ENCODE peak calls at places on chromosome 21, in nine cellular contexts. V is heart right ventricle, O is bronchial epithelial cell, G is fibroblast of lung, L is breast epithelium, K is sigmoid colon, I is lower lobe of right lung, T is cardiac muscle cell, A is tibial artery. C is an unnamed sample. For H3K27me3, the result is how much of the 10 kb centered on the place peaks cover.

GRCh38 chr21:31630062-31630711 is 29.3 kb upstream of the SOD1 start:
- DNase-seq in T (peak), K (no peak), G (peak), A (no peak), O (peak), I (no peak), V (no peak), L (peak), C (peak)

GRCh38 chr21:15445327-15445726 is 284.5 kb upstream of the USP25 start:
- DNase-seq in O (no peak), L (no peak), T (no peak), K (no peak), I (no peak), V (no peak), G (no peak), A (no peak), C (no peak)

GRCh38 chr21:19256934-19257660 is 853.5 kb upstream of the TMPRSS15 start:
- DNase-seq in T (no peak), G (no peak), A (no peak), O (no peak), V (peak), L (no peak), I (no peak), K (no peak), C (no peak)

GRCh38 chr21:31255846-31256395 is 88.1 kb downstream of the TIAM1 start:
- DNase-seq in A (no peak), O (no peak), V (no peak), T (no peak), G (no peak), I (no peak), L (no peak), K (no peak), C (no peak)

GRCh38 chr21:14993072-14993471 is 71.7 kb downstream of the NRIP1 start:
- DNase-seq in L (no peak), A (no peak), I (no peak), G (no peak), T (no peak), O (no peak), V (no peak), K (no peak), C (no peak)

GRCh38 chr21:29829514-29830255 is 110.1 kb downstream of the GRIK1 start:
- DNase-seq in V (no peak), O (peak), L (no peak), K (no peak), T (no peak), A (no peak), G (peak), I (no peak), C (no peak)

GRCh38 chr21:14987370-14988170 is 77.2 kb downstream of the NRIP1 start:
- DNase-seq in G (no peak), L (no peak), T (no peak), I (no peak), K (no peak), O (no peak), A (no peak), V (no peak), C (no peak)

GRCh38 chr21:45863751-45864150 is 117.8 kb upstream of the COL6A1 start:
- DNase-seq in K (no peak), T (no peak), A (no peak), O (no peak), G (no peak), I (no peak), L (no peak), V (no peak), C (no peak)

GRCh38 chr21:46155514-46156377 is at the start of gene FTCD:
- DNase-seq in G (no peak), K (peak), L (no peak), T (no peak), I (peak), O (no peak), A (peak), V (no peak), C (no peak)

GRCh38 chr21:20459838-20460237 is 538.4 kb upstream of the NCAM2 start:
- DNase-seq in L (no peak), A (no peak), G (no peak), K (no peak), I (no peak), T (no peak), O (no peak), V (no peak), C (no peak)

GRCh38 chr21:14251336-14251735 is 35.4 kb downstream of the RBM11 start:
- DNase-seq in I (no peak), O (no peak), K (no peak), L (no peak), V (no peak), G (no peak), A (no peak), T (no peak), C (no peak)

GRCh38 chr21:45549670-45550463 is 7.6 kb upstream of the SLC19A1 start:
- DNase-seq in K (peak), T (no peak), L (no peak), O (no peak), A (peak), G (no peak), V (no peak), I (peak), C (no peak)

GRCh38 chr21:29271927-29272333 is 26.8 kb upstream of the BACH1 start:
- DNase-seq in I (no peak), L (no peak), V (no peak), K (no peak), T (no peak), G (peak), O (no peak), A (no peak), C (no peak)

GRCh38 chr21:24436236-24436635 is 1171.0 kb downstream of the MRPL39 start:
- DNase-seq in A (no peak), V (no peak), G (no peak), O (no peak), I (no peak), T (no peak), L (peak), K (no peak), C (peak)

GRCh38 chr21:37914211-37914900 is 1.9 kb downstream of the KCNJ6 start:
- DNase-seq in K (no peak), I (peak), G (peak), L (no peak), O (no peak), A (no peak), T (peak), V (no peak), C (no peak)

GRCh38 chr21:31873696-31874599 is 1.1 kb downstream of the HUNK start:
- DNase-seq in L (no peak), G (no peak), T (peak), I (peak), K (peak), A (no peak), O (no peak), V (no peak), C (peak)

GRCh38 chr21:31855180-31855579 is 17.6 kb upstream of the HUNK start:
- DNase-seq in A (no peak), K (no peak), T (no peak), O (no peak), L (no peak), V (no peak), G (no peak), I (no peak), C (no peak)

GRCh38 chr21:17929514-17929913 is 110.4 kb upstream of the C21orf91 start:
- DNase-seq in L (no peak), T (no peak), V (no peak), O (no peak), I (no peak), G (no peak), K (no peak), A (no peak), C (no peak)

GRCh38 chr21:17925000-17925610 is 105.9 kb upstream of the C21orf91 start:
- DNase-seq in K (no peak), G (peak), L (no peak), V (peak), A (no peak), O (peak), I (no peak), T (peak), C (peak)

GRCh38 chr21:17930102-17930501 is 110.9 kb upstream of the C21orf91 start:
- DNase-seq in L (no peak), I (no peak), A (no peak), G (no peak), V (no peak), T (no peak), K (no peak), O (no peak), C (no peak)

GRCh38 chr21:17921579-17922530 is 102.7 kb upstream of the C21orf91 start:
- DNase-seq in G (peak), L (no peak), I (no peak), T (peak), O (peak), K (no peak), A (no peak), V (peak), C (peak)

DNA sequence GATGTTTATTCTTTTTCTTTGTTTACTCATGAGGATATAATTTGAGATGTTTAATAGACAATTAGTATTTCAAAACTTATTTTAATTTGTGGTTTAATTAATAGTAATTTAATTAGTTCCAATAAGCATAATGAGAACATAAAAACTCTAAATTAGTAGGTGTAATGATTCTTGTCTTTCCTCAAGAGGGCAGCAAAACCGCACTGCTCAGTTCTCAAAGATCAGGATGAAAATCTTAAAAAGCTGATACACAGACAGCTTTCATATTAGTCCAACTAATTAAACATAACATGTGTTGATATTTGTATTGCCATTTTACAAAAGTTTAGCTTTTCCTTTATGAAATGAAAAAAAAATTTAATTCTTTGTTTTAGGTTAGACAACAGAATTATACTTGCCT is 106.7 kb upstream of the C21orf91 start:
- DNase-seq in O (peak), A (no peak), T (peak), V (peak), K (no peak), I (no peak), L (no peak), G (peak), C (no peak)
- TF ChIP-seq CTCF in O (peak), A (peak), T (peak), V (peak), K (no peak), I (peak), L (no peak), G (peak), C (peak)

DNA sequence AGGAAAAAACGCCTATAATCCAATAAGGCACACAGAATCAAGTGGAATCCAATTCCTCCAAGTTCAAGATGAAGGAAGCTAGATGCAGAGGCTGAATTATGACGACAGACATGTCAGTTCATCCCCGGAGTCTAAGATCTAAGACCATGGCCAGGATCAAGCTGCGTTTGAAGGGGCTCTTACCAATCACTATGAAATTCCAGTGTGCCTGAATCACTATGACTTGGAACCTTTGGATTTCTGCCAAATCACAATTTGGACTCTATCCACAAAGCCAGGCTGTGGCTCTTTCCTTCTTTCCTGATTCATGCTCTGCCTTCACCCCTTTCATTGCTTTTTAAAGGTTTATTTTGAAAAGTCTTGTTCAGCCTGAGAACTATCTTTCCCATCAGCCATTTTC is 17.1 kb downstream of the OLIG2 start:
- DNase-seq in I (no peak), V (no peak), L (no peak), A (no peak), O (peak), G (peak), K (no peak), T (peak), C (no peak)
- H3K27me3 ChIP-seq in I (under half), V (half or more), L (under half), A (under half), O (under half), G (under half), K (under half), T (half or more), C (under half)

GRCh38 chr21:42376338-42376982 is 10.1 kb upstream of the TFF1 start:
- DNase-seq in L (peak), K (no peak), V (peak), T (no peak), G (no peak), I (peak), A (no peak), O (no peak), C (peak)
- TF ChIP-seq CTCF in L (peak), K (no peak), V (no peak), T (no peak), G (no peak), I (no peak), A (no peak), O (peak), C (no peak)

GRCh38 chr21:41317458-41317857 is 857 bp downstream of the FAM3B start:
- DNase-seq in O (no peak), G (no peak), K (no peak), L (no peak), T (no peak), I (no peak), A (no peak), V (no peak), C (no peak)
- H3K27me3 ChIP-seq in O (under half), G (under half), K (under half), L (under half), T (under half), I (under half), A (under half), V (under half), C (under half)

GRCh38 chr21:39874759-39875158 is 7.5 kb downstream of the PCP4 start:
- DNase-seq in V (no peak), O (no peak), I (no peak), G (no peak), A (no peak), L (no peak), T (no peak), K (no peak), C (no peak)
- TF ChIP-seq CTCF in V (no peak), O (no peak), I (no peak), G (no peak), A (no peak), L (no peak), T (no peak), K (no peak), C (no peak)

DNA sequence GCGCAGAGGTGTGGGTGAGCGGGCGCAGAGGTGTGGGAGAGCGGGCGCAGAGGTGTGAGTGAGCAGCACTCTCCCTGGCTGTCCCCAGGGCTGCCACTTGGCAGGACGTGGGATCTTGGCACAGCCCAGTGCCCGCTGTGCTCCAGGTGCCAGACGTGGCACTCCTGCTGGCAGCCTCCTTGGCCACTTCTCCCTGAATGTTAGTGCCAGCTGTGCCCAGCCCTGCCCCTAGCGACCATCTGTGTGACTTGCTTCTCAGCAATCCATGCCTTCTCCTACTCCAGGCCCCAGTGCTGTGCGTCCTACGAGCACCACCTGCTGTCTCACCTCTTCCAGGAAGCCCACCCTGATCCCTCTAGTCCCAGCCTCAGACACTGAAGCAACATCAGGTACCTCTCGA is 30.5 kb downstream of the KRTAP10-1 start:
- DNase-seq in O (no peak), K (no peak), I (peak), A (no peak), G (no peak), V (peak), L (peak), T (no peak), C (peak)
- H3K27me3 ChIP-seq in O (under half), K (under half), I (under half), A (under half), G (under half), V (under half), L (under half), T (under half), C (under half)

GRCh38 chr21:26001356-26001755 is 169.2 kb downstream of the APP start:
- DNase-seq in O (no peak), T (no peak), G (no peak), K (no peak), V (no peak), A (no peak), I (no peak), L (no peak), C (no peak)
- TF ChIP-seq CTCF in O (no peak), T (no peak), G (no peak), K (no peak), V (no peak), A (no peak), I (no peak), L (no peak), C (no peak)

GRCh38 chr21:36557316-36557715 is 77.4 kb upstream of the CLDN14 start:
- DNase-seq in T (peak), G (no peak), O (no peak), K (no peak), I (no peak), V (no peak), A (no peak), L (no peak), C (no peak)
- H3K27me3 ChIP-seq in T (under half), G (under half), O (under half), K (under half), I (under half), V (under half), A (under half), L (under half), C (under half)

GRCh38 chr21:41610042-41610839 is 102.3 kb upstream of the TMPRSS2 start:
- DNase-seq in K (peak), G (peak), O (peak), T (peak), I (peak), V (peak), A (peak), L (no peak), C (no peak)

GRCh38 chr21:41612674-41613250 is 104.8 kb upstream of the TMPRSS2 start:
- DNase-seq in A (peak), K (peak), L (peak), I (peak), G (peak), O (peak), T (peak), V (peak), C (peak)

GRCh38 chr21:41613421-41613998 is 105.6 kb upstream of the TMPRSS2 start:
- DNase-seq in K (no peak), O (no peak), G (no peak), I (no peak), L (no peak), T (no peak), V (no peak), A (no peak), C (no peak)

GRCh38 chr21:41611441-41611840 is 103.5 kb upstream of the TMPRSS2 start:
- DNase-seq in V (no peak), K (peak), T (no peak), L (no peak), O (no peak), G (no peak), I (no peak), A (peak), C (no peak)

DNA sequence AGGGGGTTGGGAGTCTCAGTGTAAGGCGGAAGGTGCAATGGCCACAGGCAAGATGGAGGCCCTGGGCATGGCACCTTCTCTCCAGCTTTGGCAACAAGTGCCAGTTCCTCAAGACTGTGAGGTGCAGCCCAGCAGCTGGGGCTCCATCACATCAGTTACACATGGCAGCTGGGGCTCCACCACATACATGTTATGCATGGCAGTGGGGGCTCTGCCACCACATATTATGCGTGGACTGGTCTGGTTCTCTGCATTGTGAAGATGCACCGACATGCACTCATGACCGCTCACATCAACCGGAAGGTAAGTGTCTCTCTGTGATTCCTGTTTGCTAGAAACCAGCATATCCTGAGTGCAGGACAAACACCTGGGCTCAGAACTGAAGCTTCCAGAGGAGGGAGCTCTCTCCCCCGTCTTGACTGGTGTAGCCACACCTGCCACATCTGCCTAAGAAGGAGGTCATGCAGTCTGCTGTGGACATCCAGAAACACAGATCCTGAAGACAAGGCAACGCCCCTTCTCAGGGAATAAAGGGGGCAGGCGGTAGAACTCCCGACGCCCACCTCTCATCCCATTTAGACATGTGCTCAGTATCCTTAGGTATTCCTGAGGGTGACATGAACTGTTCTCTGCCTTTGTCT is 104.1 kb upstream of the TMPRSS2 start:
- DNase-seq in A (no peak), K (peak), O (peak), T (no peak), L (peak), V (no peak), I (no peak), G (no peak), C (peak)
- TF ChIP-seq CTCF in A (no peak), K (no peak), O (peak), T (peak), L (no peak), V (no peak), I (no peak), G (no peak), C (no peak)

DNA sequence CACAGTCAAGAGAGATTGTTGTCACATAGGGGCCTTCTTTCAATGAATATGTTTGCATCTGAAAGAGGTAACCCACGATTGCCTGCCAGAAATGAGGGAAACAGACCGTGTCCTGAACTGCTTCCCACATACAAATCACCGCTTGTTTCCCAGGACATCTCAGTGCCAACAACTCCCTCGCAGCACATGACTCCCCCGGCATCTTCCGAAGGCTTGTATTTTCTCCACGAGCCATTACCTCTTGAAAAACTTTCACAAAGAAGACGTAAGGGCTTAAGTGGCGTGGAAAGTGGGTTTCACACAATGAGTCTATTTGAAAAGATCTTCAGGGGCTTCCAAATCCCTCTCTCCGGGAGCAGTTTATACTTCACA is 31.6 kb upstream of the PDE9A start:
- DNase-seq in A (no peak), O (no peak), T (no peak), I (no peak), K (no peak), V (no peak), G (no peak), L (no peak), C (no peak)
- H3K27me3 ChIP-seq in A (under half), O (under half), T (under half), I (under half), K (under half), V (half or more), G (under half), L (under half), C (under half)